ENCODE peak calls at places on chromosomes 7 and 10, in nine cellular contexts. M is pancreas; Z is CD4-positive, alpha-beta memory T cell; C is sigmoid colon; J is activated CD4-positive, alpha-beta T cell treated with anti-CD3 and anti-CD28 coated beads, Interleukin-2, amount 10 ng/mL, durations not matched to agents 7 days and 5 days; V is HTR-8/SVneo; N is hepatocyte; O is NCI-H748 treated with DMSO at 0.1 percent for 48 hours; E is activated T-cell treated with anti-CD3 and anti-CD28 coated beads, Interleukin-2, amount 50 U/mL, for 24 hours. D is an unnamed sample.

GRCh38 chr10:3651969-3652653 is 132.9 kb downstream of the KLF6 start:
- DNase-seq in M (no peak), Z (no peak), C (no peak), J (no peak), V (no peak), N (no peak), O (no peak), E (no peak), D (no peak)

GRCh38 chr10:12826800-12827372 is 174.6 kb downstream of the CCDC3 start:
- DNase-seq in M (no peak), Z (no peak), C (no peak), J (no peak), V (no peak), N (no peak), O (no peak), E (no peak), D (no peak)

GRCh38 chr7:40833541-40834234 is 698.9 kb downstream of the SUGCT start:
- DNase-seq in M (no peak), Z (no peak), C (no peak), J (no peak), V (no peak), N (no peak), O (no peak), E (no peak), D (no peak)

GRCh38 chr10:118670472-118671124 is 75.2 kb upstream of the PRLHR start:
- DNase-seq in M (no peak), Z (no peak), C (peak), J (no peak), V (no peak), N (no peak), O (no peak), E (no peak), D (no peak)

GRCh38 chr10:96488161-96488935 is 25.4 kb downstream of the TLL2 start:
- DNase-seq in M (no peak), Z (no peak), C (no peak), J (no peak), V (no peak), N (no peak), O (no peak), E (no peak), D (no peak)

GRCh38 chr10:114719311-114719710 is 61.2 kb upstream of the ABLIM1 start:
- DNase-seq in M (peak), Z (no peak), C (no peak), J (no peak), V (no peak), N (peak), O (peak), E (no peak), D (no peak)

GRCh38 chr7:148987010-148987750 is 41.1 kb downstream of the PDIA4 start:
- DNase-seq in M (peak), Z (peak), C (peak), J (peak), V (peak), N (peak), O (peak), E (peak), D (peak)

GRCh38 chr10:109746861-109747260 is 176.4 kb downstream of the XPNPEP1 start:
- DNase-seq in M (no peak), Z (no peak), C (no peak), J (no peak), V (no peak), N (no peak), O (no peak), E (no peak), D (no peak)

GRCh38 chr10:122435212-122435827 is 19.1 kb upstream of the ARMS2 start:
- DNase-seq in M (no peak), Z (peak), C (no peak), J (peak), V (peak), N (peak), O (peak), E (no peak), D (no peak)

GRCh38 chr10:78579586-78579985 is 489.2 kb upstream of the ZMIZ1 start:
- DNase-seq in M (no peak), Z (no peak), C (no peak), J (no peak), V (no peak), N (no peak), O (no peak), E (no peak), D (no peak)

GRCh38 chr7:43240565-43240964 is 128.1 kb downstream of the HECW1 start:
- DNase-seq in M (no peak), Z (no peak), C (no peak), J (no peak), V (no peak), N (no peak), O (no peak), E (no peak), D (no peak)